ENCODE peak calls at places on chromosomes 1 and 21, in six cellular contexts. F is lung, I is transverse colon, A is Panc1, J is Peyer's patch, K is heart right ventricle. W is an unnamed sample.

GRCh38 chr21:34736116-34736870 is 67.5 kb downstream of the CLIC6 start:
- DNase-seq in I (no peak), F (no peak), K (no peak), J (no peak), A (no peak), W (no peak)

GRCh38 chr1:56029329-56030003 is 549.9 kb downstream of the PLPP3 start:
- DNase-seq in A (no peak), F (no peak), K (no peak), J (no peak), I (peak), W (no peak)

GRCh38 chr1:115643219-115643618 is 1.4 kb downstream of the VANGL1 start:
- DNase-seq in J (no peak), K (no peak), A (no peak), I (no peak), F (no peak), W (no peak)

GRCh38 chr21:41600961-41601572 is 93.1 kb upstream of the TMPRSS2 start:
- DNase-seq in I (no peak), A (no peak), F (no peak), J (no peak), K (no peak), W (no peak)

GRCh38 chr1:162193815-162194214 is 124.3 kb downstream of the NOS1AP start:
- DNase-seq in F (no peak), A (no peak), K (peak), I (no peak), J (no peak), W (no peak)

GRCh38 chr1:6597777-6598131 is 4.9 kb downstream of the KLHL21 start:
- DNase-seq in K (no peak), F (no peak), A (no peak), I (no peak), J (no peak), W (no peak)

GRCh38 chr1:205791568-205792180 is 16.4 kb upstream of the RAB29 start:
- DNase-seq in F (peak), J (peak), I (peak), A (peak), K (peak), W (no peak)

GRCh38 chr21:14454642-14455009 is 71.7 kb upstream of the HSPA13 start:
- DNase-seq in A (no peak), I (no peak), F (no peak), K (no peak), J (no peak), W (no peak)

GRCh38 chr1:215568287-215568692 is 1.2 kb downstream of the KCTD3 start:
- DNase-seq in F (no peak), K (no peak), J (no peak), A (no peak), I (no peak), W (peak)

GRCh38 chr1:184882649-184883303 is 91.5 kb downstream of the NIBAN1 start:
- DNase-seq in I (peak), F (no peak), K (no peak), J (no peak), A (no peak), W (no peak)

GRCh38 chr1:167717351-167717750 is 4.4 kb upstream of the MPZL1 start:
- DNase-seq in F (no peak), A (no peak), K (no peak), I (no peak), J (no peak), W (no peak)

GRCh38 chr1:211788626-211789025 is 41.9 kb downstream of the LPGAT1 start:
- DNase-seq in A (no peak), J (no peak), I (no peak), F (no peak), K (no peak), W (no peak)

GRCh38 chr1:59367269-59368006 is 70.5 kb downstream of the FGGY start:
- DNase-seq in K (peak), J (peak), I (peak), A (no peak), F (peak), W (peak)

GRCh38 chr1:32365445-32365844 is 3.1 kb downstream of the TSSK3 start:
- DNase-seq in F (no peak), A (no peak), K (no peak), I (no peak), J (no peak), W (no peak)

GRCh38 chr1:222329493-222330045 is 218.3 kb downstream of the HHIPL2 start:
- DNase-seq in F (no peak), J (no peak), I (no peak), A (no peak), K (no peak), W (no peak)

GRCh38 chr21:45543371-45543709 is 1.1 kb upstream of the SLC19A1 start:
- DNase-seq in J (no peak), K (peak), F (peak), I (no peak), A (no peak), W (no peak)

GRCh38 chr21:15775291-15775690 is 45.5 kb downstream of the USP25 start:
- DNase-seq in J (no peak), F (no peak), I (no peak), A (no peak), K (no peak), W (no peak)

GRCh38 chr21:31630062-31630711 is 29.3 kb upstream of the SOD1 start:
- DNase-seq in J (no peak), F (peak), I (no peak), K (no peak), A (peak), W (peak)

GRCh38 chr21:45765375-45765774 is 121.8 kb downstream of the PCBP3 start:
- DNase-seq in K (no peak), A (no peak), I (no peak), J (no peak), F (no peak), W (no peak)

GRCh38 chr21:46208761-46209721 is 19.5 kb downstream of the LSS start:
- DNase-seq in J (no peak), A (no peak), F (no peak), K (no peak), I (no peak), W (no peak)

GRCh38 chr21:45266518-45267389 is 20.9 kb downstream of the POFUT2 start:
- DNase-seq in I (no peak), A (no peak), K (no peak), F (no peak), J (peak), W (no peak)

GRCh38 chr1:17752356-17752755 is 2.8 kb upstream of the ACTL8 start:
- DNase-seq in A (no peak), F (no peak), I (no peak), K (no peak), J (no peak), W (no peak)

GRCh38 chr1:17757426-17757825 is 2.3 kb downstream of the ACTL8 start:
- DNase-seq in F (no peak), J (no peak), I (no peak), K (no peak), A (no peak), W (no peak)

GRCh38 chr1:17759114-17759513 is 4.0 kb downstream of the ACTL8 start:
- DNase-seq in F (no peak), A (no peak), J (no peak), K (no peak), I (no peak), W (no peak)

DNA sequence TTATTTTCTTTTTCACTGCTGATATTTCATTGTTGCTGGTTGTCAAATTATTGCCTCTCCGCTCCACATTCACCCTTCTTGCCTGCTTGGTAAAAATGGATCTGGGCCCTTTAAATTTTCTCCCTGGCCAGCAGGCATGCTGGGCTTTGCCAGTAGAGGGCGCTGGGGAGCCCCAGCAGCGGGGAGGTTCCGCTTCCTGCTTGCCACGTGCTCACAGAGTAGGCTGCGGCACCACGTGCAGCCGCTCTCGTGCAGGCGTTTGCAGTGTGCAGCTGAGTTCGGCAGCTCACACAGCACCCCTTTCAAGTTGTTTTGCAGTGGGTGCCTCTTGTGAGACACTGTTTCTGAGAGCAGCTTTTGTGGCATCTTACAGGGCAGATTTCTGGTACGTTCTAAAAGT is at the start of gene ACTL8:
- DNase-seq in F (no peak), K (no peak), I (no peak), A (no peak), J (no peak), W (no peak)
- TF ChIP-seq CTCF in F (no peak), K (no peak), I (no peak), A (peak), J (no peak), W (peak)

GRCh38 chr1:204478166-204478899 is 16.3 kb downstream of the PIK3C2B start:
- DNase-seq in A (no peak), J (no peak), F (no peak), I (no peak), K (no peak), W (no peak)

GRCh38 chr1:204479387-204480136 is 15.0 kb downstream of the PIK3C2B start:
- DNase-seq in A (no peak), I (peak), K (no peak), J (no peak), F (no peak), W (no peak)

GRCh38 chr1:204480515-204480914 is 14.1 kb downstream of the PIK3C2B start:
- DNase-seq in I (no peak), A (no peak), J (peak), K (no peak), F (no peak), W (no peak)

GRCh38 chr1:204477036-204477740 is 17.4 kb downstream of the PIK3C2B start:
- DNase-seq in J (no peak), F (no peak), K (no peak), I (peak), A (no peak), W (no peak)

GRCh38 chr1:204478921-204479320 is 15.7 kb downstream of the PIK3C2B start:
- DNase-seq in J (no peak), F (no peak), A (no peak), I (no peak), K (no peak), W (no peak)
- H3K27ac ChIP-seq in J (peak), F (no peak), A (no peak), I (peak), K (peak), W (no peak)

GRCh38 chr1:7942701-7943029 is 2.0 kb upstream of the TNFRSF9 start:
- DNase-seq in F (no peak), K (no peak), A (no peak), J (no peak), I (no peak), W (no peak)
- H3K4me3 ChIP-seq in F (no peak), K (peak), A (peak), J (peak), I (peak), W (peak)

DNA sequence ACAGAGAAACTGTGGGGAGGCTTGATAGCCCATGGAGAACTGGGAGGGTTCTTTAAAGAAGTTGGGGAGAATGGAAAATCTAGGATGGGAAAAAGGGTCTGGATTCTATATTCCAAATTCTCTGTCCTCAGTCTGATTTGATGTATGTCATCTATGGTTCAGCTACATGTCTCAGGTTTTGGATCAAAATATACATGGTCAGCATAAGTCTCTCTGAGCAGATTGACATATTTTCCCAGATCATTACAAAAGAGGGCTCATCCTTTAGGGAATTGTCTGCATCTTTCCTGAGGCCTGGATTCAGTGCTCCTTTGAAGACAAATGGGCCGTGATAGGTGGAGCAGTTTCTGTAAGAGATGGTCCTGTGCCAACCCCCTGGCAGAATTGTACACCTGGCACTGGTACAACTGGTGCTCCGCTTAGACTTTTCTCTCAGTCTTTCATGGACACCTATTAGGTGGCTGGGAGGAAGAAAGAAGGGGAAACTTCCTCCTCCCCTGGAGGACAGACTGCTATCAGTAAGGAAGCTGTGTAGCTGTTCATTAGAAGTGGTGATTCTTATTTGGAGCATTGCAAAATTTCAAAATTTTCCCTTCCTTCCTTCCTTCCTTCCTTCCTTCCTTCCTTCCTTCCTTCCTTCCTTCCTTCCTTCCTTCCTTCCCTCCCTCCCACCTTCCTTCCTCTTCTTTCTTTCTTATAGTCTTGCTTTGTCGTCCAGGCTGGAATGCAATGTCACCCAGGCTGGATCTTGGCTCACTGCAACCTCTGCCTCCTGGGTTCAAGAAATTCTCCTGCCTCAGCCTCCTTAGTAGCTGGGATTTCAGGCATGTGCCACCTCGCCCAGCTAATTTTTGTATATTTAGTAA is 26.1 kb upstream of the RGL1 start:
- DNase-seq in A (no peak), I (no peak), J (no peak), K (no peak), F (no peak), W (no peak)
- TF ChIP-seq CTCF in A (no peak), I (no peak), J (no peak), K (no peak), F (no peak), W (no peak)

GRCh38 chr1:228939881-228940392 is 204.7 kb downstream of the RHOU start:
- DNase-seq in J (no peak), A (no peak), K (no peak), I (no peak), F (no peak), W (no peak)

GRCh38 chr1:228937851-228938247 is 202.6 kb downstream of the RHOU start:
- DNase-seq in J (no peak), A (no peak), K (no peak), I (no peak), F (no peak), W (no peak)

GRCh38 chr1:228940526-228940925 is 205.2 kb downstream of the RHOU start:
- DNase-seq in I (no peak), J (no peak), K (no peak), A (no peak), F (no peak), W (no peak)

GRCh38 chr1:228938248-228938891 is 203.1 kb downstream of the RHOU start:
- DNase-seq in K (peak), F (peak), J (no peak), I (no peak), A (no peak), W (no peak)

DNA sequence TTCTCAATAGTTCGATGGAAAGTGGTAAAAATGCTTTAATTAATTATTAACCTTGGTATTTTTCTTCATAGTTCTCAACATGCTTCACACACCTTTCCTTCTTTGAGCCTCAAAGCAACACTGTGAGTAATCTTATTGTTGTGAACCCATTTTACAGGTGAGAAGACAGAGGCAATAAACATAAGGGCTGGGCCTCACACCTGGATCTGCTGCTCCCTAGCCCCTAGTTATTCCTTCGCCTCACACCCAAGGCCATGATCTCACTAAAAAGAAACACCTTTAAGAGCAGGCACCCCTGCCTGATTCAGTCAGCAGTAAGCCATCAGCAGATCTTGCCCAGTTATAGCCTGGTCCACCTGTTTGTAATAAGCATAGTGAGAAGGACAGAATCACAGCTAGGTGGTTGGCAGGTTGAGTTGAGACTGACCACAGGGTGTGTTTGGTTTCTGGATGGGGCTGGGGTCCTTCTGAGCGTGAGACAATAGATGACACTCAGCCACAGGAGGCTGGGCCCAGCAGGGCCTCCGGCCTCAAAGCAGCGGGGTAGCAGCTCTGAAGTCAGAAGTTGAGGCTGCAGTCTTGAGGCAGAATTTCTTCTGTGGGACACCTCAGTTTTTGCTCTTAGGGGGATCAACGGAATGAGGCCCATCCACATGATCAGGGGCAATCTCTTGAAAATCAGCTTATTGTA is 203.9 kb downstream of the RHOU start:
- DNase-seq in F (no peak), K (no peak), J (no peak), I (no peak), A (no peak), W (no peak)
- H3K27ac ChIP-seq in F (no peak), K (peak), J (peak), I (peak), A (no peak), W (no peak)

GRCh38 chr1:63487336-63488065 is 35.5 kb downstream of the ITGB3BP start:
- DNase-seq in J (no peak), F (no peak), A (no peak), K (peak), I (no peak), W (peak)
- H3K4me3 ChIP-seq in J (no peak), F (no peak), A (no peak), K (no peak), I (no peak), W (no peak)

GRCh38 chr1:232581932-232582331 is 48.0 kb downstream of the SIPA1L2 start:
- DNase-seq in F (no peak), J (no peak), K (no peak), A (no peak), I (no peak), W (no peak)

GRCh38 chr1:232579958-232580705 is 49.8 kb downstream of the SIPA1L2 start:
- DNase-seq in I (no peak), A (no peak), F (no peak), K (no peak), J (no peak), W (no peak)

GRCh38 chr1:232578681-232579195 is 51.2 kb downstream of the SIPA1L2 start:
- DNase-seq in J (no peak), I (no peak), K (no peak), A (no peak), F (no peak), W (no peak)

GRCh38 chr1:232577809-232578208 is 52.1 kb downstream of the SIPA1L2 start:
- DNase-seq in K (no peak), I (no peak), F (no peak), A (no peak), J (no peak), W (no peak)

GRCh38 chr1:232579461-232579860 is 50.5 kb downstream of the SIPA1L2 start:
- DNase-seq in F (no peak), I (no peak), J (no peak), K (no peak), A (no peak), W (no peak)
- TF ChIP-seq CTCF in F (no peak), I (no peak), J (no peak), K (no peak), A (no peak), W (no peak)

GRCh38 chr1:100539836-100540536 is 2.0 kb downstream of the GPR88 start:
- DNase-seq in F (no peak), J (no peak), I (no peak), A (no peak), K (no peak), W (no peak)
- H3K27ac ChIP-seq in F (no peak), J (no peak), I (no peak), A (no peak), K (no peak), W (no peak)

DNA sequence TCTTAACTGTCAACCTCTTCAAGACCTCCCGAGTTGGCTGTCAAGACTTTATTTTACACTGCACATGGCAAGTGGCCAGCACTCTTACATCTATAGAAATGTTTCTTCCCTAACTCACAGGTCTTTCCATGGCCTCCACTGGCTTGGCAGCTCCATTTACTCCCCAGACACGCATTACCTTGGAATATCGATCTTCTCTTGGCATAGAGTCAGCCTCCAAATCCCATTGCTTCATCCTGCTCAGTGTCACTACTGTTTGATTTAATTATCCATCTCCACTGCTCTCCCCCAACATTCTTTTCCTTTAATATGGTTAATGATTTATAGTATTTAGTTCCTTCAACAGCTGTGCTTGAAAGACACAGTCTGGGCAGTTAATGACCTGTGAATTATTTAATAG is 241.2 kb upstream of the MAP1LC3C start:
- DNase-seq in K (no peak), A (no peak), J (no peak), I (no peak), F (no peak), W (no peak)
- H3K4me3 ChIP-seq in K (no peak), A (no peak), J (no peak), I (no peak), F (no peak), W (no peak)

GRCh38 chr1:13930151-13930550 is 230.2 kb downstream of the PRDM2 start:
- DNase-seq in F (no peak), A (no peak), J (no peak), I (no peak), K (no peak), W (no peak)
- TF ChIP-seq CTCF in F (no peak), A (peak), J (peak), I (peak), K (no peak), W (no peak)

W was measured in AG04450.